ENCODE peak calls at places on chromosomes 13 and 19, in eight cellular contexts. Q is tibial artery, B is bronchial epithelial cell, R is fibroblast of mammary gland, U is nephron progenitor cell, P is psoas muscle, K is A549, X is K562. O is an unnamed sample.

GRCh38 chr19:8831373-8831772 is 731 bp downstream of the ZNF558 start:
- DNase-seq in Q (no peak), B (no peak), R (no peak), U (no peak), P (no peak), K (no peak), X (no peak), O (no peak)

GRCh38 chr19:16660763-16661479 is at the start of gene TMEM38A:
- DNase-seq in Q (peak; percentile 27), B (no peak), R (no peak), U (peak; percentile 60), P (peak; percentile 86), K (no peak), X (peak; percentile 71), O (peak; percentile 27)

GRCh38 chr13:36414461-36414860 is 17.8 kb upstream of the CCNA1 start:
- DNase-seq in Q (no peak), B (no peak), R (no peak), U (no peak), P (no peak), K (no peak), X (no peak), O (no peak)

GRCh38 chr19:37007587-37008220 is 70.5 kb upstream of the ZNF420 start:
- DNase-seq in Q (no peak), B (peak; percentile 10), R (peak; percentile 67), U (no peak), P (peak; percentile 64), K (peak; percentile 61), X (peak; percentile 41), O (peak; percentile 65)

GRCh38 chr19:13996928-13997636 is 9.0 kb downstream of the RFX1 start:
- DNase-seq in Q (no peak), B (no peak), R (no peak), U (no peak), P (no peak), K (no peak), X (no peak), O (no peak)

GRCh38 chr19:47111081-47111589 is 2.4 kb downstream of the ZC3H4 start:
- DNase-seq in Q (no peak), B (no peak), R (no peak), U (peak; percentile 33), P (peak; percentile 63), K (no peak), X (no peak), O (peak; percentile 68)

GRCh38 chr13:63979951-63980350 is 2564.3 kb upstream of the PCDH20 start:
- DNase-seq in Q (no peak), B (no peak), R (no peak), U (no peak), P (no peak), K (no peak), X (no peak), O (no peak)

GRCh38 chr13:113405481-113406300 is 41.8 kb upstream of the GRTP1 start:
- DNase-seq in Q (no peak), B (no peak), R (no peak), U (no peak), P (peak; percentile 75), K (no peak), X (no peak), O (no peak)

GRCh38 chr13:35191883-35192282 is 249.8 kb downstream of the NBEA start:
- DNase-seq in Q (no peak), B (no peak), R (peak; percentile 15), U (no peak), P (no peak), K (no peak), X (no peak), O (no peak)

DNA sequence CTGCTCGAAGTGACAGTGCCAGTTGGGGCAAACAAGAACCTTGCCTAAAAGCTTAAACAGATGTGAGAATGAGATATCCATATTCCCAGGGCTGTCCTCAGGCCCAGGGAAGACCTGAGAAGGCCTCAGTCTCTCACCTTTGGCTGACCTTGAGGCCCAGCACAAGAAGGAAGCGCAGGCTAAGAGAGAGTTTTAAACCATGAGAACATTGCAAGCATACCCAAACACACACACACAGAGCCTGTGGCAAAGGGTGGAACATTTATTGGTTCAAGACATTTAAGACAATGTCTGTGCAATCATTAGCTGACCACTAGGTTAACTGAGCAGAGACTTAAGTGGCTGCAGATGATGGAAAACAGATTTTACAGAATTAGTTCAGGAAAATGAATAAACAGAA is 248.2 kb downstream of the NBEA start:
- DNase-seq in Q (no peak), B (no peak), R (peak; percentile 30), U (no peak), P (no peak), K (no peak), X (no peak), O (no peak)
- TF ChIP-seq CTCF in Q (no peak), B (no peak), R (no peak), U (no peak), P (no peak), K (no peak), X (no peak), O (no peak)

DNA sequence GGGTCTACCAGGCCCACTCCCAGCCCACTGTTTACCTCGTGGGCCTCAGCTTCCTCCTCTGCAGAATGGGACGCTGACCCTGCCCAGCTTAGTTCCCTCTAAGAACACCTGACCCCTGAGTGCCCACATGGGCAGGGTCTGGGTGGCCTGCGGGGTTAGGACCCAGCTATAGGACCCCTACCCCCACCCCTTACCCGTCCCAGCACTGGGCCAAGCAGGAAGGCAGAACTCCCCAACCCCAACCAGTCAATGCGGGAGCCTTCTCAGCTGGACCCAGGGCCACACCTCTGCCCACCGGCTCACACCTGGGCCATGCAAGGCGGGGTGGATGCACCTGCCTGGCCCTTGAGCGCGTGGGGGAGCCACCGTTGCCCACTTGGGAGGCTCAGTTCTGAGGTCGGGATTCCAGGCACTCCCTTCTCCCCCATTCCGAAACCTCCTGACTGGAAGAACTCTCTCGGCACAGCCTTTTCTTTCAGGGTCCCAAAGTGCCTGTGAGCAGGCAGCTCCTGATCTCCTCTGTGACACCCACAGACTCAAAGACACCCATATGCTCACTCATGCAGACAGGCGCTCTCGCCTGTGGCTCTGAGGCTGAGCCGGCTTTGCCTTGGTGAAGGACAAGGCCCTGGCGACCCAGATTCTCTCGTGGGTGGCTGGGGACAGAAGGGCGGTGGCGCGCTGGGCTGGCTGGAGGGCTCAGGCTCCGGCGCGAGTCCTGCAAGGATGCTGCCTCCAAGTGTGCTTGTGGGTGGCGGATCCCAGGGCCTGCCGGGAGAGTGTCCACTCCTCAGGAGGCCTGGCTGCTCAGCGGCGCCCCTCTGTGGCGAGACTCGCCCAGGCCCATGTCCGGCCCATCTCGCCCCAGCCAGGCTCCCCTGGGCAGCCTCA is 27.9 kb upstream of the PARP4 start:
- DNase-seq in Q (no peak), B (no peak), R (peak; percentile 5), U (peak; percentile 33), P (no peak), K (peak; percentile 56), X (peak; percentile 32), O (peak; percentile 31)
- TF ChIP-seq CTCF in Q (no peak), B (no peak), R (peak; percentile 17), U (peak; percentile 29), P (no peak), K (peak; percentile 13), X (peak; percentile 85), O (peak; percentile 40)

DNA sequence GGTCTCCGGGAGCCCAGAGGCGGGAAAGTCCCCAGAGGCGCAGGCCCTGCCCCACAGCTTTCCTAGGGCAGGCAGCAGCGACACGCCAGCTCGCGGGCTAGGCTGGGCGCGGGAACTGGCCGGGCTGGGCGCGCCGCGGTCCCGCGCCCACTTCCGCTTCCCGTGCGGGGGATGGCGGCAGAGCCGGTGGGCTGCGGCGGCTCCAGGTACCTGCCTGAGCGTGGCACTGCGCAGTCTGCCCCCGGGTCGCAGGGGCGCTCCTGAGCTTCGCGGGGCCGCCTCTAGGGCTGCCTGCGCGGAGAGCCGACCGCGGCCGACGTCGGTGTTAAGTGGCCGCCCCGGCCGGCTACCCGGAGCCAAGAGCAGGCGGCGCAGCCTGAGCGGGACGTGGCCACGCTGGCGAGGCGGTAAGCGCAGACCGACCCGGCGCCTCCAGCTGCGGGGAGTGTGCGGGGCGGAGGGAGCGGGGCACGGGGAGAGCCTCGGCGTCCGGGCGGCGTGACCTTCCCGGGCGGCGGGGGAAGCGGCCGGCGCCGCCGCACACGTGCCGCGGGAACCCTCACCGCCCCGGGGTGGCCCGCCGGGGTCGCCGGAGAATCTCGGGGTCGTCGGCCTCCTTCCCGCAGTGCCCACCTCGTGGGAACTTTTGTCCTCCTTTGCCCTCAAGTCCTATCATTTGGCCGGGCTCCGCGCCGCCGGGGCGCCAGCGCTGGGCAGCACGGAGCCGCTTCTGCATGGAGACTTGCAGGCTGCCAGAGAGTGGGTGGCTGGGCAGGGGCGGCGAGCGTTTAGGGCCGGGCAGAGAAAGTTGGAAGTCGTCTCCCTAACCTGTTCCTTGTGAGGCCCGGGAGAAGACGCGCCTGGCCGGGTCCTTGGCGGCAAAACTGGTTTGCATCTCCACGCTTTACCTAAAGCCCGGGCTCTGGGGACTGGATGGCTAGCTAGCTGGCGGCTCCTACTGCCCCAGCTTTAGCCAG is 31.4 kb upstream of the MPHOSPH8 start:
- DNase-seq in Q (no peak), B (no peak), R (peak; percentile 32), U (peak; percentile 68), P (no peak), K (peak; percentile 53), X (peak; percentile 48), O (peak; percentile 58)
- TF ChIP-seq CTCF in Q (no peak), B (peak; percentile 12), R (no peak), U (no peak), P (peak; percentile 9), K (peak; percentile 22), X (no peak), O (no peak)

DNA sequence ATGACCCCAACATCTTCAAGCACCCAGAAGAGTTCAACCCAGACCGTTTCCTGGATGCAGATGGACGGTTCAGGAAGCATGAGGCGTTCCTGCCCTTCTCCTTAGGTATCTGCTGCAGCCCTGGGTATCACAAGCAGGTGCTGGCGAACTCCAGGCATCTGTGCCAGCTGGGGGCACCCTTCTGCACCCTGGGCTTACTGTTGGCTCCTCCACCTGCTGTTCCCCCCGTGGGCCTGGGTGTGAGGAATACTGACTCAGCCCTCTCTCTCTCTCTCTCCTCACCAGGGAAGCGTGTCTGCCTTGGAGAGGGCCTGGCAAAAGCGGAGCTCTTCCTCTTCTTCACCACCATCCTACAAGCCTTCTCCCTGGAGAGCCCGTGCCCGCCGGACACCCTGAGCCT is 13.0 kb downstream of the CYP2S1 start:
- DNase-seq in Q (no peak), B (no peak), R (peak; percentile 50), U (no peak), P (no peak), K (peak; percentile 59), X (no peak), O (no peak)
- TF ChIP-seq CTCF in Q (no peak), B (no peak), R (no peak), U (no peak), P (no peak), K (peak; percentile 26), X (no peak), O (no peak)

GRCh38 chr19:19602713-19603320 is 15.7 kb downstream of the PBX4 start:
- DNase-seq in Q (no peak), B (peak; percentile 52), R (no peak), U (no peak), P (no peak), K (no peak), X (no peak), O (no peak)
- TF ChIP-seq CTCF in Q (no peak), B (no peak), R (no peak), U (no peak), P (no peak), K (no peak), X (no peak), O (no peak)

GRCh38 chr19:10871711-10872550 is 578 bp downstream of the CARM1 start:
- DNase-seq in Q (peak; percentile 47), B (no peak), R (no peak), U (peak; percentile 64), P (peak; percentile 81), K (no peak), X (peak; percentile 49), O (peak; percentile 52)
- TF ChIP-seq CTCF in Q (peak; percentile 16), B (no peak), R (peak; percentile 1), U (no peak), P (no peak), K (no peak), X (peak; percentile 7), O (peak; percentile 61)

GRCh38 chr19:35045667-35046300 is 4.3 kb downstream of the HPN start:
- DNase-seq in Q (peak; percentile 39), B (no peak), R (no peak), U (no peak), P (no peak), K (peak; percentile 81), X (peak; percentile 76), O (peak; percentile 70)
- TF ChIP-seq CTCF in Q (no peak), B (peak; percentile 26), R (peak; percentile 10), U (peak; percentile 38), P (peak; percentile 18), K (peak; percentile 42), X (peak; percentile 68), O (peak; percentile 49)